ENCODE peak calls at places on chromosomes 11 and 22, in ten cellular contexts. One of them, this sample, is unnamed.

GRCh38 chr11:57527056-57527631 is 3.4 kb downstream of the TIMM10 start:
- DNase-seq in A549: peak
- DNase-seq in CD8-positive, alpha-beta T cell: peak
- DNase-seq in endodermal cell: peak
- DNase-seq in lung: peak
- DNase-seq in AG04450: no peak
- DNase-seq in lower leg skin: peak
- DNase-seq in psoas muscle: peak
- DNase-seq in spleen: peak
- DNase-seq in kidney: no peak
- DNase-seq in this sample: peak

GRCh38 chr11:94672636-94673035 is 95.5 kb upstream of the AMOTL1 start:
- DNase-seq in A549: no peak
- DNase-seq in CD8-positive, alpha-beta T cell: no peak
- DNase-seq in endodermal cell: no peak
- DNase-seq in lung: no peak
- DNase-seq in AG04450: no peak
- DNase-seq in lower leg skin: no peak
- DNase-seq in psoas muscle: peak
- DNase-seq in spleen: no peak
- DNase-seq in kidney: no peak
- DNase-seq in this sample: no peak

GRCh38 chr22:20243545-20244249 is 24.4 kb downstream of the RTN4R start:
- DNase-seq in A549: peak
- DNase-seq in CD8-positive, alpha-beta T cell: peak
- DNase-seq in endodermal cell: peak
- DNase-seq in lung: peak
- DNase-seq in AG04450: peak
- DNase-seq in lower leg skin: no peak
- DNase-seq in psoas muscle: peak
- DNase-seq in spleen: peak
- DNase-seq in kidney: peak
- DNase-seq in this sample: peak

GRCh38 chr11:76658231-76658630 is 12.3 kb downstream of the LRRC32 start:
- DNase-seq in A549: no peak
- DNase-seq in CD8-positive, alpha-beta T cell: no peak
- DNase-seq in endodermal cell: peak
- DNase-seq in lung: no peak
- DNase-seq in AG04450: no peak
- DNase-seq in lower leg skin: peak
- DNase-seq in psoas muscle: no peak
- DNase-seq in spleen: peak
- DNase-seq in kidney: no peak
- DNase-seq in this sample: no peak

GRCh38 chr11:1949922-1950321 is 2.8 kb downstream of the MRPL23 start:
- DNase-seq in A549: no peak
- DNase-seq in CD8-positive, alpha-beta T cell: no peak
- DNase-seq in endodermal cell: no peak
- DNase-seq in lung: no peak
- DNase-seq in AG04450: no peak
- DNase-seq in lower leg skin: no peak
- DNase-seq in psoas muscle: no peak
- DNase-seq in spleen: no peak
- DNase-seq in kidney: no peak
- DNase-seq in this sample: no peak

GRCh38 chr11:131612576-131612975 is 242.2 kb downstream of the NTM start:
- DNase-seq in A549: no peak
- DNase-seq in CD8-positive, alpha-beta T cell: no peak
- DNase-seq in endodermal cell: no peak
- DNase-seq in lung: no peak
- DNase-seq in AG04450: no peak
- DNase-seq in lower leg skin: no peak
- DNase-seq in psoas muscle: no peak
- DNase-seq in spleen: no peak
- DNase-seq in kidney: no peak
- DNase-seq in this sample: no peak

GRCh38 chr11:94585375-94585774 is 18.2 kb downstream of the PIWIL4 start:
- DNase-seq in A549: no peak
- DNase-seq in CD8-positive, alpha-beta T cell: no peak
- DNase-seq in endodermal cell: no peak
- DNase-seq in lung: no peak
- DNase-seq in AG04450: no peak
- DNase-seq in lower leg skin: no peak
- DNase-seq in psoas muscle: no peak
- DNase-seq in spleen: no peak
- DNase-seq in kidney: no peak
- DNase-seq in this sample: no peak

GRCh38 chr22:20955548-20955947 is 11.5 kb upstream of the AIFM3 start:
- DNase-seq in A549: peak
- DNase-seq in CD8-positive, alpha-beta T cell: no peak
- DNase-seq in endodermal cell: no peak
- DNase-seq in lung: no peak
- DNase-seq in AG04450: no peak
- DNase-seq in lower leg skin: no peak
- DNase-seq in psoas muscle: no peak
- DNase-seq in spleen: peak
- DNase-seq in kidney: no peak
- DNase-seq in this sample: no peak

GRCh38 chr22:37336474-37337028 is 54.2 kb downstream of the CYTH4 start:
- DNase-seq in A549: peak
- DNase-seq in CD8-positive, alpha-beta T cell: no peak
- DNase-seq in endodermal cell: no peak
- DNase-seq in lung: no peak
- DNase-seq in AG04450: no peak
- DNase-seq in lower leg skin: no peak
- DNase-seq in psoas muscle: no peak
- DNase-seq in spleen: no peak
- DNase-seq in kidney: no peak
- DNase-seq in this sample: no peak

GRCh38 chr22:37333724-37334460 is 51.6 kb downstream of the CYTH4 start:
- DNase-seq in A549: no peak
- DNase-seq in CD8-positive, alpha-beta T cell: no peak
- DNase-seq in endodermal cell: no peak
- DNase-seq in lung: no peak
- DNase-seq in AG04450: no peak
- DNase-seq in lower leg skin: no peak
- DNase-seq in psoas muscle: no peak
- DNase-seq in spleen: no peak
- DNase-seq in kidney: no peak
- DNase-seq in this sample: no peak

GRCh38 chr22:37335819-37336199 is 53.5 kb downstream of the CYTH4 start:
- DNase-seq in A549: no peak
- DNase-seq in CD8-positive, alpha-beta T cell: no peak
- DNase-seq in endodermal cell: no peak
- DNase-seq in lung: no peak
- DNase-seq in AG04450: no peak
- DNase-seq in lower leg skin: no peak
- DNase-seq in psoas muscle: no peak
- DNase-seq in spleen: no peak
- DNase-seq in kidney: no peak
- DNase-seq in this sample: no peak

GRCh38 chr22:37334461-37334858 is 52.2 kb downstream of the CYTH4 start:
- DNase-seq in A549: no peak
- DNase-seq in CD8-positive, alpha-beta T cell: no peak
- DNase-seq in endodermal cell: peak
- DNase-seq in lung: no peak
- DNase-seq in AG04450: no peak
- DNase-seq in lower leg skin: no peak
- DNase-seq in psoas muscle: no peak
- DNase-seq in spleen: no peak
- DNase-seq in kidney: no peak
- DNase-seq in this sample: no peak

GRCh38 chr22:37334859-37335818 is 52.8 kb downstream of the CYTH4 start:
- DNase-seq in A549: peak
- DNase-seq in CD8-positive, alpha-beta T cell: no peak
- DNase-seq in endodermal cell: peak
- DNase-seq in lung: no peak
- DNase-seq in AG04450: no peak
- DNase-seq in lower leg skin: no peak
- DNase-seq in psoas muscle: no peak
- DNase-seq in spleen: no peak
- DNase-seq in kidney: no peak
- DNase-seq in this sample: no peak
- H3K4me3 ChIP-seq in A549: peak
- H3K4me3 ChIP-seq in CD8-positive, alpha-beta T cell: no peak
- H3K4me3 ChIP-seq in endodermal cell: no peak
- H3K4me3 ChIP-seq in lung: no peak
- H3K4me3 ChIP-seq in AG04450: peak
- H3K4me3 ChIP-seq in lower leg skin: no peak
- H3K4me3 ChIP-seq in psoas muscle: no peak
- H3K4me3 ChIP-seq in spleen: no peak
- H3K4me3 ChIP-seq in kidney: no peak
- H3K4me3 ChIP-seq in this sample: no peak

GRCh38 chr11:11978098-11978637 is 30.3 kb downstream of the DKK3 start:
- DNase-seq in A549: no peak
- DNase-seq in CD8-positive, alpha-beta T cell: no peak
- DNase-seq in endodermal cell: no peak
- DNase-seq in lung: no peak
- DNase-seq in AG04450: no peak
- DNase-seq in lower leg skin: peak
- DNase-seq in psoas muscle: no peak
- DNase-seq in spleen: no peak
- DNase-seq in kidney: no peak
- DNase-seq in this sample: no peak

GRCh38 chr11:11975201-11976092 is 33.0 kb downstream of the DKK3 start:
- DNase-seq in A549: no peak
- DNase-seq in CD8-positive, alpha-beta T cell: no peak
- DNase-seq in endodermal cell: peak
- DNase-seq in lung: no peak
- DNase-seq in AG04450: no peak
- DNase-seq in lower leg skin: peak
- DNase-seq in psoas muscle: no peak
- DNase-seq in spleen: no peak
- DNase-seq in kidney: no peak
- DNase-seq in this sample: no peak

GRCh38 chr11:11978792-11979486 is 29.5 kb downstream of the DKK3 start:
- DNase-seq in A549: no peak
- DNase-seq in CD8-positive, alpha-beta T cell: no peak
- DNase-seq in endodermal cell: peak
- DNase-seq in lung: no peak
- DNase-seq in AG04450: no peak
- DNase-seq in lower leg skin: peak
- DNase-seq in psoas muscle: peak
- DNase-seq in spleen: peak
- DNase-seq in kidney: peak
- DNase-seq in this sample: peak

GRCh38 chr11:11977206-11977938 is 31.1 kb downstream of the DKK3 start:
- DNase-seq in A549: peak
- DNase-seq in CD8-positive, alpha-beta T cell: peak
- DNase-seq in endodermal cell: peak
- DNase-seq in lung: peak
- DNase-seq in AG04450: peak
- DNase-seq in lower leg skin: peak
- DNase-seq in psoas muscle: peak
- DNase-seq in spleen: no peak
- DNase-seq in kidney: peak
- DNase-seq in this sample: peak

GRCh38 chr11:11976476-11977187 is 31.8 kb downstream of the DKK3 start:
- DNase-seq in A549: peak
- DNase-seq in CD8-positive, alpha-beta T cell: peak
- DNase-seq in endodermal cell: peak
- DNase-seq in lung: no peak
- DNase-seq in AG04450: no peak
- DNase-seq in lower leg skin: peak
- DNase-seq in psoas muscle: no peak
- DNase-seq in spleen: no peak
- DNase-seq in kidney: no peak
- DNase-seq in this sample: no peak
- TF ChIP-seq CTCF in A549: no peak
- TF ChIP-seq CTCF in CD8-positive, alpha-beta T cell: no peak
- TF ChIP-seq CTCF in endodermal cell: no peak
- TF ChIP-seq CTCF in lung: no peak
- TF ChIP-seq CTCF in AG04450: no peak
- TF ChIP-seq CTCF in lower leg skin: no peak
- TF ChIP-seq CTCF in psoas muscle: no peak
- TF ChIP-seq CTCF in spleen: no peak
- TF ChIP-seq CTCF in kidney: no peak
- TF ChIP-seq CTCF in this sample: no peak

GRCh38 chr11:110075822-110076208 is 17.4 kb upstream of the ZC3H12C start:
- DNase-seq in A549: no peak
- DNase-seq in CD8-positive, alpha-beta T cell: no peak
- DNase-seq in endodermal cell: no peak
- DNase-seq in lung: no peak
- DNase-seq in AG04450: no peak
- DNase-seq in lower leg skin: no peak
- DNase-seq in psoas muscle: no peak
- DNase-seq in spleen: no peak
- DNase-seq in kidney: no peak
- DNase-seq in this sample: no peak

GRCh38 chr11:110077318-110077717 is 15.9 kb upstream of the ZC3H12C start:
- DNase-seq in A549: no peak
- DNase-seq in CD8-positive, alpha-beta T cell: no peak
- DNase-seq in endodermal cell: no peak
- DNase-seq in lung: no peak
- DNase-seq in AG04450: no peak
- DNase-seq in lower leg skin: no peak
- DNase-seq in psoas muscle: no peak
- DNase-seq in spleen: no peak
- DNase-seq in kidney: no peak
- DNase-seq in this sample: no peak

GRCh38 chr11:110077866-110078325 is 15.3 kb upstream of the ZC3H12C start:
- DNase-seq in A549: no peak
- DNase-seq in CD8-positive, alpha-beta T cell: no peak
- DNase-seq in endodermal cell: no peak
- DNase-seq in lung: no peak
- DNase-seq in AG04450: no peak
- DNase-seq in lower leg skin: no peak
- DNase-seq in psoas muscle: no peak
- DNase-seq in spleen: no peak
- DNase-seq in kidney: no peak
- DNase-seq in this sample: peak

GRCh38 chr11:110075087-110075821 is 17.9 kb upstream of the ZC3H12C start:
- DNase-seq in A549: no peak
- DNase-seq in CD8-positive, alpha-beta T cell: no peak
- DNase-seq in endodermal cell: no peak
- DNase-seq in lung: no peak
- DNase-seq in AG04450: no peak
- DNase-seq in lower leg skin: no peak
- DNase-seq in psoas muscle: no peak
- DNase-seq in spleen: no peak
- DNase-seq in kidney: no peak
- DNase-seq in this sample: no peak

DNA sequence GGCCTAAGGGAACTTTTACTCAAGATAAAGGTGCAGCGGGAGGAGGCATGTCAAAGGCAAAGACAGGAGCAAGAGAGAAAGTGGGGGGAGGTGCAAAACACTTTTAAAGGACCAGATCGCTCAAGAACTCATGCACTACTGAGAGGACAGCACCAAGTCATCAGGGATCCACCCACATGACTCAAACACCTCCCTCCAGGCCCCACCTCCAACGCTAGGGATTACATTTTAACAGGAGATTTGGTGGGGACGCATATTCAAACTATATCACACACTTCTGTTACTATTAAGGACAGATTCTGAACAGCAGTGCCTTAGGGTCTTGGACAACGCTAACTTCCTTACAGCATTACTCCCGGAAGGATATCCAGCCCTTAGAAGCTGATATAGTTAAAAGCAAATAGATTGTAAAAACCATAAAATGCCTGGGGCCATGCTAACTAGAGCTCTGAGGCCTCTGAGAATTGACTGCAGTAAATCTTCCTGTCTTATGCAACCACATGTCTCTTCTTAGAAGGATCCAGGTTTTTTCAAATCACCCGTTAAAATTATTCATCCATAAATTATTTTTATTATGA is 16.7 kb upstream of the ZC3H12C start:
- DNase-seq in A549: no peak
- DNase-seq in CD8-positive, alpha-beta T cell: no peak
- DNase-seq in endodermal cell: no peak
- DNase-seq in lung: no peak
- DNase-seq in AG04450: no peak
- DNase-seq in lower leg skin: no peak
- DNase-seq in psoas muscle: no peak
- DNase-seq in spleen: no peak
- DNase-seq in kidney: no peak
- DNase-seq in this sample: no peak
- H3K4me3 ChIP-seq in A549: no peak
- H3K4me3 ChIP-seq in CD8-positive, alpha-beta T cell: no peak
- H3K4me3 ChIP-seq in endodermal cell: no peak
- H3K4me3 ChIP-seq in lung: no peak
- H3K4me3 ChIP-seq in AG04450: no peak
- H3K4me3 ChIP-seq in lower leg skin: no peak
- H3K4me3 ChIP-seq in psoas muscle: no peak
- H3K4me3 ChIP-seq in spleen: no peak
- H3K4me3 ChIP-seq in kidney: no peak
- H3K4me3 ChIP-seq in this sample: no peak

DNA sequence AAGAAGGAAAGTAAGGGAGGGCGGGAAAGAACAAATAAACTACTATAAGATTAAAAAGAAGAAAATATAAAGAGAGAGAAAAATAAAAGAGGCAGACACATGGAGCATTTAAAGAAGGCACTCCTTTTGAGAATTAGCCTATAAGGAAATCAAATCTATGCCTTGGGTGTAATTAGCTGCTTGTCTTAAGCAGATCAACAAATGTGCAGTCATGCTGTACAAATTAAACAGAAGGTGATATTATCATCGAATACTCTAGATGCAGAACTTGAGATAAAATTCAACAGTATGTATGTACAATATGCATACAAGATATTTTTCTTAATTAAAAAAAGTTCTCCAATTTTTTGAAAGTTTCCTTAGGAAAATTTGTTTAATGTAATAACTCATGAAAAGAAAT is 623.0 kb upstream of the CHORDC1 start:
- DNase-seq in A549: no peak
- DNase-seq in CD8-positive, alpha-beta T cell: no peak
- DNase-seq in endodermal cell: no peak
- DNase-seq in lung: no peak
- DNase-seq in AG04450: no peak
- DNase-seq in lower leg skin: no peak
- DNase-seq in psoas muscle: no peak
- DNase-seq in spleen: no peak
- DNase-seq in kidney: no peak
- DNase-seq in this sample: no peak
- TF ChIP-seq CTCF in A549: no peak
- TF ChIP-seq CTCF in CD8-positive, alpha-beta T cell: no peak
- TF ChIP-seq CTCF in endodermal cell: no peak
- TF ChIP-seq CTCF in lung: no peak
- TF ChIP-seq CTCF in AG04450: no peak
- TF ChIP-seq CTCF in lower leg skin: no peak
- TF ChIP-seq CTCF in psoas muscle: no peak
- TF ChIP-seq CTCF in spleen: no peak
- TF ChIP-seq CTCF in kidney: no peak
- TF ChIP-seq CTCF in this sample: no peak